ENCODE peak calls at places on chromosomes 11 and 22, in five cellular contexts. F is colonic mucosa, L is H9, J is body of pancreas, S is thoracic aorta. R is an unnamed sample.
A peak's percentile ranks its signal among the peaks of the same experiment; 100 is the strongest.

GRCh38 chr11:10902301-10902700 is 44.4 kb upstream of the ZBED5 start:
- DNase-seq in F (no peak), L (no peak), J (no peak), S (no peak), R (no peak)

GRCh38 chr22:45336971-45337431 is 27.3 kb downstream of the FAM118A start:
- DNase-seq in F (peak; percentile 47), L (no peak), J (peak; percentile 75), S (peak; percentile 66), R (no peak)

GRCh38 chr22:46070722-46071450 is 79.4 kb upstream of the PPARA start:
- DNase-seq in F (peak; percentile 68), L (peak; percentile 61), J (peak; percentile 68), S (no peak), R (peak; percentile 71)

GRCh38 chr22:21567456-21568206 is at the start of gene UBE2L3:
- DNase-seq in F (peak; percentile 89), L (peak; percentile 92), J (peak; percentile 81), S (peak; percentile 56), R (peak; percentile 89)

GRCh38 chr22:49715450-49715849 is 112.2 kb downstream of the BRD1 start:
- DNase-seq in F (no peak), L (no peak), J (no peak), S (no peak), R (no peak)

GRCh38 chr11:121452609-121453150 is at the start of gene SORL1-AS1:
- DNase-seq in F (peak; percentile 56), L (no peak), J (peak; percentile 18), S (no peak), R (no peak)

GRCh38 chr11:13297917-13298356 is 20.3 kb downstream of the BMAL1 start:
- DNase-seq in F (no peak), L (no peak), J (peak; percentile 38), S (no peak), R (no peak)

GRCh38 chr11:10493041-10493663 is 38.1 kb downstream of the AMPD3 start:
- DNase-seq in F (no peak), L (peak; percentile 21), J (no peak), S (no peak), R (no peak)

GRCh38 chr22:49735411-49736311 is 92.0 kb downstream of the BRD1 start:
- DNase-seq in F (no peak), L (peak; percentile 65), J (no peak), S (no peak), R (peak; percentile 46)

GRCh38 chr11:12815931-12816494 is 141.8 kb downstream of the TEAD1 start:
- DNase-seq in F (no peak), L (no peak), J (no peak), S (no peak), R (no peak)

GRCh38 chr11:2787816-2788750 is 88.3 kb upstream of the KCNQ1OT1 start:
- DNase-seq in F (peak; percentile 18), L (peak; percentile 53), J (peak; percentile 3), S (no peak), R (no peak)

GRCh38 chr11:106101797-106102196 is 24.3 kb downstream of the AASDHPPT start:
- DNase-seq in F (no peak), L (no peak), J (no peak), S (no peak), R (no peak)

GRCh38 chr11:17570034-17570433 is 23.0 kb downstream of the OTOG start:
- DNase-seq in F (no peak), L (peak; percentile 26), J (no peak), S (no peak), R (no peak)

GRCh38 chr11:10307411-10308207 is 2.7 kb downstream of the ADM start:
- DNase-seq in F (peak; percentile 85), L (peak; percentile 86), J (peak; percentile 83), S (peak; percentile 60), R (peak; percentile 85)

GRCh38 chr22:43749473-43749872 is 62.6 kb downstream of the EFCAB6 start:
- DNase-seq in F (no peak), L (no peak), J (no peak), S (no peak), R (no peak)

GRCh38 chr22:36104988-36105387 is 55.6 kb downstream of the APOL3 start:
- DNase-seq in F (no peak), L (no peak), J (no peak), S (no peak), R (peak; percentile 3)

GRCh38 chr11:64251986-64252837 is 882 bp downstream of the PLCB3 start:
- DNase-seq in F (peak; percentile 92), L (no peak), J (peak; percentile 51), S (no peak), R (no peak)

GRCh38 chr22:26367402-26368245 is 61.4 kb upstream of the ASPHD2 start:
- DNase-seq in F (peak; percentile 22), L (peak; percentile 60), J (peak; percentile 39), S (no peak), R (no peak)

GRCh38 chr11:30381879-30382278 is 59.0 kb downstream of the ARL14EP start:
- DNase-seq in F (no peak), L (no peak), J (no peak), S (no peak), R (no peak)

GRCh38 chr22:37409557-37409956 is 17.7 kb downstream of the ELFN2 start:
- DNase-seq in F (no peak), L (no peak), J (no peak), S (no peak), R (no peak)

GRCh38 chr11:58316142-58316541 is 42.7 kb downstream of the OR5B17 start:
- DNase-seq in F (no peak), L (no peak), J (no peak), S (no peak), R (no peak)

GRCh38 chr22:44805663-44806062 is 53.3 kb downstream of the ARHGAP8 start:
- DNase-seq in F (no peak), L (no peak), J (no peak), S (no peak), R (no peak)

GRCh38 chr11:1172729-1173117 is 15.0 kb downstream of the MUC5AC start:
- DNase-seq in F (no peak), L (no peak), J (no peak), S (no peak), R (no peak)

GRCh38 chr11:64358536-64358906 is 441 bp upstream of the RPS6KA4 start:
- DNase-seq in F (no peak), L (no peak), J (no peak), S (no peak), R (no peak)

DNA sequence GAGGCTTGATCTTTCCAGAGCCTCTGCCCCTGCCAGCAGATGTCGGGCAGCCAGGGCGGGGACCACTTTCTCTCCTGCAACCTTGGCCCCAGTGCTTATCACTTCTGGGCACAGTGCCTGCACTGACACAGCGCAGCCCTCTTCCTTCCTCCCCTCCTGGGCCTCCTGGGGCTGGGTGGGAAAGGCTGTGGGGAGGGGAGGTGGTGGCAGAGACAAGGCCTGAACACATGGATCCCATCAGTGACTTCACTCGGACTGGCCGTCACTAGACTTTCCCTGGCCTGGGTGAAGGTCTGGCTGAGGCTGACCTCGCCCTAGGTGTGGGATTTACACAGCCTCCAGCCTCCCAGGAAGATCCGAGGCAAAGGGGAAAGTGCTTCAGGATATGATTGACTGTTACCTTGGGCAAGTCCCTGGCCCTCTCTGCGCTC is 68.1 kb downstream of the LRRC32 start:
- DNase-seq in F (peak; percentile 87), L (no peak), J (no peak), S (no peak), R (no peak)
- H3K27ac ChIP-seq in F (peak overlapping the region; percentile 53), L (no peak overlapping the region), J (peak overlapping the region; percentile 25), S (no peak overlapping the region), R (no peak overlapping the region)

GRCh38 chr11:14764213-14764898 is 120.8 kb downstream of the PDE3B start:
- DNase-seq in F (no peak), L (no peak), J (no peak), S (no peak), R (no peak)
- H3K27ac ChIP-seq in F (no peak overlapping the region), L (no peak overlapping the region), J (no peak overlapping the region), S (no peak overlapping the region), R (no peak overlapping the region)

DNA sequence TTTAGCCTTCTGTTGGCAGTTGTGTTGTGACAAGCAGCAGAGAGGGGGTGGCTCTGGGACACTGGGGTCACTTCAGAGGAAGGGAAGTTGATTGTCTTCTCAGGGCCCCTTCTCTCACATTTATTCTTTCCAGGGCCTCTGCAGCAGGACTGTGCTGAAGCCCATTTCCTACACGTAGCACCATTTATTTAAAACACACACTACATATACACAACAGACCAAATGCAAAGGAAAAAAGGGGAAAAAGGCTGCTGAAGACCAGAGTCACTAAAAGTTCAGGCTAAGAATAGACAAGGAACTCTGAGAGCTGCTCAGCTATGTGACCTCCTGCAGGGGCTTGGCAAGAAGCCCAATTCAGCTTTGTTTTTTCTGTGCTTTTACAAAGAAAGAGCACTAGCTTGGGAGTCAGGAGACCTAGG is 28.3 kb upstream of the UPB1 start:
- DNase-seq in F (no peak), L (no peak), J (peak; percentile 34), S (no peak), R (no peak)
- H3K27ac ChIP-seq in F (no peak overlapping the region), L (no peak overlapping the region), J (peak overlapping the region; percentile 56), S (peak overlapping the region; percentile 55), R (no peak overlapping the region)

GRCh38 chr11:44834846-44835245 is 108.1 kb downstream of the TSPAN18 start:
- DNase-seq in F (no peak), L (no peak), J (no peak), S (no peak), R (no peak)
- H3K27ac ChIP-seq in F (no peak overlapping the region), L (no peak overlapping the region), J (no peak overlapping the region), S (no peak overlapping the region), R (no peak overlapping the region)

GRCh38 chr11:126432065-126432461 is 76.6 kb downstream of the ST3GAL4 start:
- DNase-seq in F (no peak), L (no peak), J (no peak), S (no peak), R (no peak)

GRCh38 chr11:126433244-126433846 is 77.9 kb downstream of the ST3GAL4 start:
- DNase-seq in F (no peak), L (no peak), J (no peak), S (no peak), R (no peak)

GRCh38 chr11:126431401-126432064 is 76.0 kb downstream of the ST3GAL4 start:
- DNase-seq in F (peak; percentile 84), L (no peak), J (peak; percentile 44), S (peak; percentile 33), R (no peak)

GRCh38 chr11:126432525-126432924 is 77.0 kb downstream of the ST3GAL4 start:
- DNase-seq in F (no peak), L (no peak), J (no peak), S (no peak), R (no peak)

GRCh38 chr11:126430581-126431320 is 75.3 kb downstream of the ST3GAL4 start:
- DNase-seq in F (peak; percentile 82), L (no peak), J (no peak), S (no peak), R (no peak)
- H3K27ac ChIP-seq in F (peak overlapping the region; percentile 91), L (no peak overlapping the region), J (no peak overlapping the region), S (no peak overlapping the region), R (peak overlapping the region; percentile 70)

DNA sequence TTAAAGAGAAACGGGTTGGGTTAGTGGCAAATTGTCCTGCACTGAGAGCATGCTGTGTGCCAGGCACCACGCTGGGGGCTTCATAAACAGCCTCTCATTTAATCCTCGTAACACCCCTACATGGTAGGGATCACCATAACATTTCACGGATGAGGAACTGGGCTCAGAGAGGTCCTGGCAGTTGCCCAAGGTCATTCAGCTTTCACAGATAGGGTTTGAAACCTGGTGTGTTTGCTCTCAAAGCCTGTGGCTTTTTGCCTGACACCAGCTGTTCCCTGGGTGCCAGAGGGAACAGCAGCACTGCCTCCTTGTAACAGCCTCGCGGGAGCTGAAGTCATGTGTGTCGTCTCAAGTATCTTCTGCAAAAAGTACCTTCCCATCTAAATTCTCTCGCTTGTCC is 423.7 kb downstream of the MN1 start:
- DNase-seq in F (peak; percentile 49), L (no peak), J (peak; percentile 97), S (no peak), R (no peak)
- H3K27ac ChIP-seq in F (no peak overlapping the region), L (no peak overlapping the region), J (peak overlapping the region; percentile 77), S (no peak overlapping the region), R (no peak overlapping the region)

R was measured in RWPE2.